ENCODE peak calls at places on chromosomes 4 and X, in six cellular contexts. B is COR-L47; T is progenitor cell of endocrine pancreas; X is H4; D is AG09309; I is CD4-positive, alpha-beta memory T cell. W is an unnamed sample.

GRCh38 chr4:8318509-8318908 is 49.0 kb downstream of the HTRA3 start:
- DNase-seq in B (no peak), T (no peak), X (no peak), D (no peak), I (no peak), W (no peak)

GRCh38 chr4:187268940-187269339 is 545.3 kb upstream of the FAT1 start:
- DNase-seq in B (no peak), T (no peak), X (peak), D (no peak), I (no peak), W (no peak)

GRCh38 chr4:154417358-154417673 is 74.3 kb downstream of the DCHS2 start:
- DNase-seq in B (no peak), T (no peak), X (no peak), D (no peak), I (no peak), W (no peak)

GRCh38 chrX:104864296-104864695 is 298.3 kb downstream of the IL1RAPL2 start:
- DNase-seq in B (no peak), T (no peak), X (no peak), D (no peak), I (no peak), W (no peak)

GRCh38 chrX:13750204-13750603 is 15.7 kb downstream of the OFD1 start:
- DNase-seq in B (no peak), T (no peak), X (peak), D (no peak), I (peak), W (peak)

GRCh38 chrX:105744291-105744690 is 78.0 kb upstream of the NRK start:
- DNase-seq in B (no peak), T (no peak), X (no peak), D (no peak), I (no peak), W (no peak)

GRCh38 chr4:79292008-79292407 is 33.9 kb downstream of the NAA11 start:
- DNase-seq in B (no peak), T (no peak), X (no peak), D (no peak), I (no peak), W (no peak)

GRCh38 chr4:115249808-115250207 is 136.4 kb upstream of the NDST4 start:
- DNase-seq in B (no peak), T (no peak), X (no peak), D (no peak), I (no peak), W (no peak)

GRCh38 chr4:85808864-85809263 is 333.9 kb downstream of the ARHGAP24 start:
- DNase-seq in B (no peak), T (no peak), X (no peak), D (no peak), I (no peak), W (no peak)

GRCh38 chr4:113683143-113683542 is 78.4 kb downstream of the CAMK2D start:
- DNase-seq in B (no peak), T (no peak), X (no peak), D (no peak), I (peak), W (peak)

GRCh38 chrX:138008280-138008679 is 442.4 kb downstream of the ZIC3 start:
- DNase-seq in B (no peak), T (no peak), X (no peak), D (no peak), I (no peak), W (no peak)

GRCh38 chr4:15451866-15452765 is 17.6 kb upstream of the CC2D2A start:
- DNase-seq in B (no peak), T (no peak), X (peak), D (peak), I (no peak), W (no peak)

GRCh38 chr4:8084031-8084660 is 74.5 kb downstream of the ABLIM2 start:
- DNase-seq in B (no peak), T (no peak), X (no peak), D (no peak), I (no peak), W (no peak)

GRCh38 chr4:20254517-20255250 is 3.0 kb downstream of the SLIT2 start:
- DNase-seq in B (peak), T (peak), X (no peak), D (no peak), I (no peak), W (peak)

GRCh38 chr4:149166365-149166764 is 649.3 kb downstream of the IQCM start:
- DNase-seq in B (no peak), T (no peak), X (no peak), D (no peak), I (no peak), W (no peak)

GRCh38 chrX:85998954-85999353 is 48.4 kb downstream of the CHM start:
- DNase-seq in B (no peak), T (no peak), X (no peak), D (no peak), I (no peak), W (no peak)

GRCh38 chr4:133921280-133922195 is 280.1 kb downstream of the PABPC4L start:
- DNase-seq in B (no peak), T (no peak), X (peak), D (no peak), I (no peak), W (no peak)

GRCh38 chr4:165440415-165440882 is 61.6 kb downstream of the CPE start:
- DNase-seq in B (no peak), T (no peak), X (peak), D (no peak), I (no peak), W (no peak)

GRCh38 chr4:15361529-15361928 is 66.3 kb upstream of the C1QTNF7 start:
- DNase-seq in B (no peak), T (no peak), X (no peak), D (no peak), I (no peak), W (no peak)

GRCh38 chr4:182448281-182449151 is 205.3 kb downstream of the TENM3 start:
- DNase-seq in B (peak), T (peak), X (peak), D (peak), I (peak), W (peak)

GRCh38 chr4:93394488-93395185 is 433.9 kb upstream of the ATOH1 start:
- DNase-seq in B (no peak), T (no peak), X (no peak), D (no peak), I (no peak), W (no peak)

GRCh38 chrX:100710816-100711215 is 21.1 kb downstream of the SYTL4 start:
- DNase-seq in B (no peak), T (no peak), X (no peak), D (no peak), I (no peak), W (no peak)

GRCh38 chr4:76690091-76690905 is 207.6 kb downstream of the SOWAHB start:
- DNase-seq in B (peak), T (no peak), X (no peak), D (no peak), I (no peak), W (peak)

GRCh38 chr4:41622816-41623215 is 84.9 kb downstream of the LIMCH1 start:
- DNase-seq in B (no peak), T (no peak), X (no peak), D (no peak), I (no peak), W (no peak)

GRCh38 chr4:178142724-178143123 is 700.5 kb upstream of the AGA start:
- DNase-seq in B (no peak), T (no peak), X (no peak), D (no peak), I (no peak), W (no peak)

GRCh38 chrX:74536142-74537010 is 78.0 kb downstream of the RLIM start:
- DNase-seq in B (peak), T (peak), X (no peak), D (no peak), I (no peak), W (peak)

GRCh38 chrX:106000203-106000602 is 38.3 kb downstream of the SERPINA7 start:
- DNase-seq in B (no peak), T (no peak), X (no peak), D (no peak), I (no peak), W (no peak)

W was measured in NCI-H2081.